ENCODE peak calls at places on chromosomes 3 and 15, in five cellular contexts. B is fibroblast of mammary gland, I is kidney tubule cell, L is HTR-8/SVneo, G is fibroblast of the aortic adventitia. K is an unnamed sample.

GRCh38 chr15:29045717-29046116 is 159.9 kb downstream of the APBA2 start:
- DNase-seq in B (peak), I (peak), G (no peak), L (peak), K (no peak)

GRCh38 chr15:66658057-66658456 is 44.0 kb upstream of the SMAD6 start:
- DNase-seq in I (no peak), L (no peak), G (no peak), B (no peak), K (no peak)

GRCh38 chr3:183518446-183519185 is 36.9 kb downstream of the KLHL6 start:
- DNase-seq in B (no peak), L (no peak), I (no peak), G (no peak), K (no peak)

GRCh38 chr3:134610455-134611385 is 40.1 kb downstream of the KY start:
- DNase-seq in I (no peak), G (no peak), L (no peak), B (no peak), K (no peak)

GRCh38 chr15:28892789-28893610 is 7.2 kb downstream of the APBA2 start:
- DNase-seq in I (no peak), L (no peak), B (peak), G (no peak), K (no peak)

GRCh38 chr3:135238866-135239434 is 443.9 kb downstream of the EPHB1 start:
- DNase-seq in I (no peak), L (no peak), G (no peak), B (no peak), K (no peak)

GRCh38 chr15:95262866-95263564 is 1031.7 kb downstream of the MCTP2 start:
- DNase-seq in I (peak), G (peak), L (no peak), B (peak), K (no peak)

GRCh38 chr3:82044918-82045715 is 283.7 kb upstream of the GBE1 start:
- DNase-seq in B (peak), G (no peak), L (no peak), I (peak), K (no peak)

GRCh38 chr15:96075895-96076294 is 254.6 kb upstream of the NR2F2 start:
- DNase-seq in G (no peak), I (no peak), L (no peak), B (no peak), K (no peak)

GRCh38 chr3:155356594-155357370 is 63.3 kb upstream of the STRIT1 start:
- DNase-seq in B (no peak), G (no peak), I (no peak), L (no peak), K (no peak)

GRCh38 chr3:33440328-33440577 is at the start of gene UBP1:
- DNase-seq in I (no peak), B (no peak), L (no peak), G (no peak), K (no peak)

GRCh38 chr3:11096266-11097135 is 57.8 kb upstream of the HRH1 start:
- DNase-seq in L (peak), I (peak), G (peak), B (peak), K (peak)

GRCh38 chr3:186705882-186706780 is 11.0 kb upstream of the KNG1 start:
- DNase-seq in I (peak), G (no peak), B (no peak), L (no peak), K (no peak)

GRCh38 chr3:194857459-194858113 is 171.9 kb downstream of the FAM43A start:
- DNase-seq in B (no peak), G (no peak), I (no peak), L (no peak), K (no peak)

GRCh38 chr3:124791639-124792111 is 61.4 kb downstream of the UMPS start:
- DNase-seq in B (peak), L (no peak), I (peak), G (peak), K (no peak)

GRCh38 chr3:36932979-36933378 is 11.9 kb downstream of the TRANK1 start:
- DNase-seq in I (no peak), B (no peak), G (peak), L (no peak), K (no peak)

GRCh38 chr15:75659928-75660645 is 12.4 kb downstream of the SNX33 start:
- DNase-seq in I (no peak), G (no peak), L (no peak), B (peak), K (no peak)

K was measured in T1000.